ENCODE peak calls at places on chromosome 9, in four cellular contexts. O, A, Y and R are unnamed samples.

GRCh38 chr9:4297795-4298254 is 2.0 kb downstream of the GLIS3 start:
- DNase-seq in Y (peak), A (peak), O (peak), R (peak)

GRCh38 chr9:119009253-119009652 is 360.0 kb downstream of the BRINP1 start:
- DNase-seq in A (no peak), O (no peak), Y (no peak), R (peak)

GRCh38 chr9:77841739-77842386 is 189.7 kb downstream of the GNAQ start:
- DNase-seq in Y (no peak), O (no peak), A (no peak), R (no peak)

GRCh38 chr9:132020845-132021510 is 58.7 kb downstream of the MED27 start:
- DNase-seq in O (no peak), Y (no peak), A (peak), R (peak)

GRCh38 chr9:76796296-76796695 is 32.1 kb downstream of the PCA3 start:
- DNase-seq in Y (no peak), O (no peak), A (no peak), R (no peak)

GRCh38 chr9:37032713-37033112 is 1.4 kb downstream of the PAX5 start:
- DNase-seq in O (no peak), A (no peak), Y (no peak), R (no peak)

GRCh38 chr9:131875828-131876485 is 136.1 kb upstream of the RAPGEF1 start:
- DNase-seq in Y (no peak), O (no peak), A (peak), R (no peak)

GRCh38 chr9:76322810-76323209 is 71.4 kb downstream of the RFK start:
- DNase-seq in A (no peak), Y (no peak), O (no peak), R (no peak)

GRCh38 chr9:96567203-96567700 is 52.4 kb downstream of the CDC14B start:
- DNase-seq in Y (peak), A (no peak), O (no peak), R (no peak)

GRCh38 chr9:36866840-36867239 is 167.2 kb downstream of the PAX5 start:
- DNase-seq in Y (no peak), O (no peak), A (no peak), R (no peak)

GRCh38 chr9:76200315-76200714 is 193.9 kb downstream of the RFK start:
- DNase-seq in O (no peak), A (peak), Y (peak), R (no peak)

GRCh38 chr9:120989065-120989464 is 61.0 kb downstream of the C5 start:
- DNase-seq in O (no peak), A (no peak), Y (no peak), R (no peak)

GRCh38 chr9:135531096-135531495 is 9.9 kb downstream of the LCN1 start:
- DNase-seq in O (no peak), A (no peak), Y (no peak), R (no peak)

GRCh38 chr9:135879619-135880018 is 27.7 kb downstream of the CAMSAP1 start:
- DNase-seq in A (no peak), O (no peak), Y (peak), R (no peak)

GRCh38 chr9:83544002-83544698 is 5.9 kb upstream of the FRMD3 start:
- DNase-seq in O (no peak), Y (peak), A (peak), R (peak)

GRCh38 chr9:124038790-124039633 is 27.4 kb downstream of the LHX2 start:
- DNase-seq in A (no peak), O (no peak), Y (no peak), R (no peak)

GRCh38 chr9:116658265-116658664 is 28.8 kb upstream of the TRIM32 start:
- DNase-seq in O (no peak), Y (no peak), A (no peak), R (no peak)

GRCh38 chr9:37491939-37492338 is 6.2 kb downstream of the POLR1E start:
- DNase-seq in Y (peak), O (no peak), A (no peak), R (no peak)

GRCh38 chr9:73170185-73170957 is 18.7 kb downstream of the ANXA1 start:
- DNase-seq in A (no peak), Y (no peak), O (no peak), R (no peak)

GRCh38 chr9:103941104-103941503 is 153.0 kb upstream of the SMC2 start:
- DNase-seq in O (no peak), Y (no peak), A (no peak), R (no peak)

GRCh38 chr9:4303002-4303401 is 3.1 kb upstream of the GLIS3 start:
- DNase-seq in O (no peak), A (peak), Y (peak), R (peak)

GRCh38 chr9:128091571-128091970 is 23.5 kb downstream of the SLC25A25 start:
- DNase-seq in A (no peak), O (no peak), Y (no peak), R (no peak)

GRCh38 chr9:128091144-128091543 is 23.1 kb downstream of the SLC25A25 start:
- DNase-seq in Y (no peak), A (peak), O (no peak), R (no peak)

GRCh38 chr9:128087262-128087661 is 19.2 kb downstream of the SLC25A25 start:
- DNase-seq in Y (no peak), A (no peak), O (no peak), R (no peak)

GRCh38 chr9:128085852-128086409 is 17.9 kb downstream of the SLC25A25 start:
- DNase-seq in O (no peak), A (no peak), Y (peak), R (no peak)

GRCh38 chr9:128088253-128088945 is 20.4 kb downstream of the SLC25A25 start:
- DNase-seq in Y (no peak), O (no peak), A (no peak), R (no peak)
- H2BK120ac ChIP-seq in Y (no peak), O (no peak), A (no peak), R (no peak)

GRCh38 chr9:2281031-2281802 is 266.1 kb downstream of the SMARCA2 start:
- DNase-seq in A (peak), O (peak), Y (peak), R (peak)

GRCh38 chr9:2281803-2282185 is 266.6 kb downstream of the SMARCA2 start:
- DNase-seq in Y (peak), A (peak), O (no peak), R (peak)

GRCh38 chr9:2274762-2275161 is 259.6 kb downstream of the SMARCA2 start:
- DNase-seq in A (no peak), O (no peak), Y (no peak), R (no peak)

GRCh38 chr9:2271426-2271825 is 256.3 kb downstream of the SMARCA2 start:
- DNase-seq in Y (peak), O (no peak), A (no peak), R (no peak)

GRCh38 chr9:2276296-2276695 is 261.1 kb downstream of the SMARCA2 start:
- DNase-seq in Y (no peak), A (no peak), O (no peak), R (no peak)
- H3K18ac ChIP-seq in Y (no peak), A (no peak), O (no peak), R (no peak)

DNA sequence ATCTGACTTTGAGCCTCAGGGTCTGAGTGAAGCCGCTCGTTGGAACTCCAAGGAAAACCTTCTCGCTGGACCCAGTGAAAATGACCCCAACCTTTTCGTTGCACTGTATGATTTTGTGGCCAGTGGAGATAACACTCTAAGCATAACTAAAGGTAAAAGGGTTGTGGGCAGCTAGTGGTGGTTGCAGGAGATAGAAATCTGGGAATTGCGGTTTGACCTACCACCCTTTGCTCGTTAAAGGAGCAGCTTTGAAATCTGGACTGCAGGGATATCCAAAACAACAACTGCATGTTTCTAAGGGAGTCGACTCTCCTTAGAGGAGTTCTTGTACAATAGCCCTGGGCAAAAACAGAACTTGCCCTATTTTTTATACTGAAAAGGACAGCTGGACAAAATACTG is 19.0 kb downstream of the ABL1 start:
- DNase-seq in A (no peak), Y (peak), O (no peak), R (peak)
- H2BK120ac ChIP-seq in A (no peak), Y (no peak), O (no peak), R (no peak)

DNA sequence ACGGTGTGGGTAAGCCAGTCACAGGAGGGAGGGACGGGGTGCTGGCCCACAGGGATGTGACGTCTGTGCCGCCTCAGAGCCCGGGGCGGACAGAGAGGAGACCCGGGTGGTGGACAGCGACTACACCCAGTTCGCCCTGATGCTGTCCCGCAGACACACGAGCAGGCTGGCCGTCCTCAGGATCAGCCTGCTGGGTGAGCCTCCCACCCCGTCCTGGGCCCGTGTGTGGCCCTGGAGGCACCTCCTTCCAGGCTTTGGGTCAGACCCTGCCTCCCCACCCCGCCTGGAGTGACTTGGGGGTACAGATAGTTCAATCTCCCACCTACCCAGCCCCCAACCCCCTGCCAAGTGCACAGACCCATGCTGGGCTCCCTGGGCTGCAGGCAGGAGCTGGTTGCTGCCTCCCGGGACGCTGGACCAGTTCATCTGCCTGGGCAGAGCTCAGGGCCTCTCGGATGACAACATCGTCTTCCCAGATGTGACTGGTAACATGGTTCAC is 1.7 kb downstream of the LCN12 start:
- DNase-seq in A (no peak), O (no peak), Y (no peak), R (no peak)
- H3K18ac ChIP-seq in A (no peak), O (peak), Y (no peak), R (no peak)

DNA sequence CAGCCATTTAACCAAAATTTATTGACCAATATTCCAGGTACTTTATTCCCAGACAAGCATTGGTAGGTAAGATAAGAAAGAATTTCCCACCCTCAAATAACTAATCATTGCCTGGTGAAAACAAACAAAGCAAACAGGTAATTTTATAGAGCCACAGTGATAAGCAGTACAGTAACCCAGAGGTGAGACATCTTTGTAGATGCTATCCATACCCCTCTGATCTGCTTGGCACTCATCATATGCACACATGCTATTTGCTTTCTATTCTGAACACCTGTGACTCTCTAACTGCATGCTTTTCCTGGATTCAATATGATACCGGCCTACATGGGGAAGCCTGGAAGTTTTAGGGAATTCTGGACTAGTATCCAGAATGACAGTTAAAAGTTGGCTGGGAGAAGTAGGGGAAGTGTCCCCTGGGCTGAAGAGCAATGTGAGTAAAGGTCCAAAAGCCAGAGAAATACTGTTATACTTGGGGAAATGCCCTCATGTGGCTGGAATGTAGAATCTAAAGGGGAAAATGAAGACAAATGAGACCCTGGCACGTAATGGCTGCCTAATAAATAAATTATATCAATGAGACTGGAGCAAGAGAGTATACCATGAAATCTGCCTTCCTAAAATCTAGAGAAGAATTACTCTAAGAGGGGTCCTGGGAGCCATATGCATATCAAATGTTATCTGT is 243.8 kb upstream of the ADAMTSL1 start:
- DNase-seq in O (no peak), A (no peak), Y (no peak), R (no peak)
- H2BK120ac ChIP-seq in O (no peak), A (no peak), Y (no peak), R (no peak)

GRCh38 chr9:108676344-108676743 is 179.4 kb downstream of the ACTL7B start:
- DNase-seq in Y (no peak), A (no peak), O (no peak), R (no peak)
- H3K18ac ChIP-seq in Y (no peak), A (no peak), O (no peak), R (no peak)

GRCh38 chr9:93084471-93084881 is 11.5 kb upstream of the CARD19 start:
- DNase-seq in A (no peak), Y (no peak), O (no peak), R (no peak)

GRCh38 chr9:93088656-93089015 is 7.4 kb upstream of the CARD19 start:
- DNase-seq in Y (no peak), A (no peak), O (no peak), R (no peak)

GRCh38 chr9:93085676-93086075 is 10.3 kb upstream of the CARD19 start:
- DNase-seq in A (no peak), O (no peak), Y (no peak), R (no peak)

GRCh38 chr9:93087971-93088655 is 7.9 kb upstream of the CARD19 start:
- DNase-seq in Y (no peak), O (no peak), A (no peak), R (no peak)

GRCh38 chr9:93086445-93087224 is 9.4 kb upstream of the CARD19 start:
- DNase-seq in Y (no peak), O (no peak), A (no peak), R (no peak)
- H2BK120ac ChIP-seq in Y (no peak), O (no peak), A (no peak), R (no peak)

DNA sequence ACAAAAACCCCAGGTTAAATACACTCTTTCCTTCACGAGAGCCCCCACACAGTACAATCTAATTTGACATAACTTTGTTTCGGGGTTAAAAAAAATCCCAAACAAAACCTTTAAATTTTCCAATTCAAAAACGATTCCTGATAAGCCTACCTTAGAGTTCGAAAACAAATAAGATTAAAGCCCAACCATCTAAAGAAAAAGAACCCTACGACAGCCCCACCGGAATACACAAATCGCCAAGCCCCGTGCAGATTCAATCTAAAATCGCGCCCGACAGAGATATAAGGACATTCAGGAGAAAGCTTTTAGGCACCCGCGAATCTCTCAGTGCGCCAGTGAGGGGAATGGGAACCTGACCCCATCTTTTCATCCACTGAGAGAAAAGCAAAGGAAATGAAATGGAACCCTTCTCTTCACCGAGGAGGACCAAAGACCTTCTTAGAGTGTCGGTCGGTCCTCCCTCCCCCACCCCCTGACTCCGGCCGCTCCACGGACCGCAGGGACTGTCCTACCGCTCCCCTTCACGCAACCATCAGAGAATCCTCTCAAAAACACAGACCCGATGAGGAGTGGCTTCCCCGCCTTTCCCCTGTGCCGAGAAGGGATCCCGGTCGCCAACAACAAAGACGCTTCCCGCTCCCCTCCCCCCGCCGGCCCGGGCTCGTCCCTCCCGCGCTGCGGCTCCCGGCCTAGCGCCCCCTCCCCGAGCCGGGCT is 949 bp downstream of the ABHD17B start:
- DNase-seq in A (peak), O (peak), Y (peak), R (peak)
- H3K18ac ChIP-seq in A (peak), O (peak), Y (peak), R (peak)

GRCh38 chr9:81595887-81596558 is 93.3 kb downstream of the TLE1 start:
- DNase-seq in Y (no peak), O (no peak), A (no peak), R (no peak)
- H2BK120ac ChIP-seq in Y (no peak), O (no peak), A (no peak), R (no peak)

DNA sequence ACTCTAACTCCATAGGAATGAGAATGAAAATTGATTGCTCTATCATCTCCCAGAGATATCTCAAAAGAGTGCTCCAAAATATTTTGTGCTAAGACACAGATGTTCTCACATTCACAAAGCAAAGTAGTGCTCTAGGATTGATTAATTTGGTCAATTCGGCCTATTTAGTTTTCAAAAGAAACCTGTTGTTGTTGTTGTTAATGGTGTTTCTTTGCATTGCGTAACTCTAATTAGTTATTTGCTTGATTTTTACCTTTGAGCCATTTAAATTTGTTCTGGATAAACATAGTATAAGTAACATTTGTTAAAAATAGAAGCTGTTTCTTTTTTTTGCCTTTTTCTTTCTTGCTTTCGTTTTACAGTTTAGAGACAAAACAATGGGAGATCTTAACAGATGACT is 382.5 kb downstream of the CAAP1 start:
- DNase-seq in Y (no peak), O (no peak), A (no peak), R (no peak)
- H3K18ac ChIP-seq in Y (no peak), O (no peak), A (no peak), R (no peak)